ENCODE peak calls at places on chromosomes 1 and 21, in eight cellular contexts. J is mammary epithelial cell; Y is GM23338; A is pancreas; R is heart left ventricle; T is CD8-positive, alpha-beta memory T cell; C is PC-9; D is mesenchymal stem cell. K is an unnamed sample.

GRCh38 chr1:40899230-40899870 is 37.2 kb upstream of the CITED4 start:
- DNase-seq in J (peak; percentile 95), Y (peak; percentile 72), A (peak; percentile 56), R (no peak), T (no peak), C (peak; percentile 96), D (no peak), K (peak; percentile 91)

GRCh38 chr1:7493711-7494110 is 277.4 kb upstream of the VAMP3 start:
- DNase-seq in J (no peak), Y (no peak), A (no peak), R (no peak), T (no peak), C (no peak), D (no peak), K (no peak)

GRCh38 chr21:28737671-28738279 is 254.9 kb downstream of the LTN1 start:
- DNase-seq in J (peak; percentile 30), Y (no peak), A (no peak), R (no peak), T (no peak), C (no peak), D (peak; percentile 14), K (peak; percentile 80)

GRCh38 chr1:28966617-28967016 is 52.2 kb downstream of the EPB41 start:
- DNase-seq in J (no peak), Y (no peak), A (no peak), R (no peak), T (no peak), C (no peak), D (no peak), K (no peak)

GRCh38 chr1:7826363-7826762 is 26.5 kb downstream of the UTS2 start:
- DNase-seq in J (no peak), Y (no peak), A (no peak), R (no peak), T (no peak), C (no peak), D (no peak), K (no peak)

GRCh38 chr1:11684070-11684469 is 3.1 kb upstream of the MAD2L2 start:
- DNase-seq in J (no peak), Y (no peak), A (no peak), R (no peak), T (no peak), C (no peak), D (no peak), K (no peak)

GRCh38 chr1:201191723-201192477 is 1.3 kb downstream of the IGFN1 start:
- DNase-seq in J (peak; percentile 92), Y (no peak), A (no peak), R (no peak), T (no peak), C (peak; percentile 27), D (peak; percentile 82), K (peak; percentile 97)

GRCh38 chr1:156214024-156214748 is 1.4 kb downstream of the PMF1 start:
- DNase-seq in J (peak; percentile 89), Y (no peak), A (no peak), R (no peak), T (no peak), C (peak; percentile 26), D (peak; percentile 70), K (peak; percentile 83)

GRCh38 chr1:202661136-202661845 is 49.0 kb downstream of the SYT2 start:
- DNase-seq in J (no peak), Y (peak; percentile 28), A (no peak), R (no peak), T (no peak), C (no peak), D (no peak), K (peak; percentile 7)

GRCh38 chr1:7529917-7530316 is 241.2 kb upstream of the VAMP3 start:
- DNase-seq in J (no peak), Y (no peak), A (no peak), R (no peak), T (no peak), C (no peak), D (no peak), K (no peak)

GRCh38 chr1:61254629-61255323 is 172.4 kb downstream of the NFIA start:
- DNase-seq in J (peak; percentile 38), Y (no peak), A (peak; percentile 14), R (peak; percentile 76), T (no peak), C (no peak), D (peak; percentile 64), K (peak; percentile 65)

GRCh38 chr1:183989604-183990003 is 47.9 kb downstream of the COLGALT2 start:
- DNase-seq in J (no peak), Y (no peak), A (no peak), R (no peak), T (no peak), C (no peak), D (no peak), K (no peak)

GRCh38 chr1:91814448-91814847 is 71.5 kb downstream of the TGFBR3 start:
- DNase-seq in J (no peak), Y (no peak), A (no peak), R (no peak), T (no peak), C (no peak), D (no peak), K (no peak)

GRCh38 chr1:184974086-184974836 is at the start of gene NIBAN1:
- DNase-seq in J (peak; percentile 56), Y (peak; percentile 85), A (peak; percentile 71), R (peak; percentile 73), T (peak; percentile 75), C (peak; percentile 68), D (peak; percentile 75), K (peak; percentile 50)

GRCh38 chr1:14009576-14009975 is 309.6 kb downstream of the PRDM2 start:
- DNase-seq in J (no peak), Y (no peak), A (no peak), R (no peak), T (no peak), C (no peak), D (no peak), K (no peak)

GRCh38 chr1:1462318-1462966 is 9.1 kb upstream of the ATAD3B start:
- DNase-seq in J (peak; percentile 68), Y (no peak), A (peak; percentile 72), R (peak; percentile 57), T (peak; percentile 26), C (peak; percentile 76), D (no peak), K (peak; percentile 79)

GRCh38 chr1:44842763-44843655 is at the start of gene PTCH2:
- DNase-seq in J (peak; percentile 16), Y (peak; percentile 96), A (peak; percentile 40), R (peak; percentile 77), T (peak; percentile 9), C (no peak), D (peak; percentile 84), K (no peak)

GRCh38 chr1:226798427-226799411 is 59.6 kb upstream of the ITPKB start:
- DNase-seq in J (no peak), Y (no peak), A (no peak), R (peak; percentile 20), T (peak; percentile 63), C (no peak), D (no peak), K (no peak)

GRCh38 chr1:23166854-23167253 is 1.8 kb downstream of the LUZP1 start:
- DNase-seq in J (no peak), Y (no peak), A (no peak), R (no peak), T (no peak), C (no peak), D (no peak), K (no peak)

GRCh38 chr21:44370027-44370735 is 16.8 kb downstream of the TRPM2 start:
- DNase-seq in J (peak; percentile 78), Y (peak; percentile 74), A (no peak), R (peak; percentile 4), T (no peak), C (peak; percentile 12), D (peak; percentile 61), K (peak; percentile 43)

GRCh38 chr21:44372616-44373015 is 19.2 kb downstream of the TRPM2 start:
- DNase-seq in J (no peak), Y (no peak), A (no peak), R (no peak), T (no peak), C (no peak), D (no peak), K (no peak)

GRCh38 chr21:44371596-44371995 is 18.2 kb downstream of the TRPM2 start:
- DNase-seq in J (no peak), Y (no peak), A (no peak), R (no peak), T (no peak), C (no peak), D (no peak), K (no peak)

GRCh38 chr21:44368711-44369446 is 15.5 kb downstream of the TRPM2 start:
- DNase-seq in J (no peak), Y (peak; percentile 73), A (no peak), R (peak; percentile 4), T (no peak), C (no peak), D (no peak), K (no peak)

GRCh38 chr21:44370771-44371410 is 17.5 kb downstream of the TRPM2 start:
- DNase-seq in J (no peak), Y (no peak), A (no peak), R (no peak), T (no peak), C (no peak), D (no peak), K (no peak)
- H3K27me3 ChIP-seq in J (peaks cover 2% of the 10 kb centered on the region), Y (peaks cover 3% of the 10 kb centered on the region), A (peaks cover 10% of the 10 kb centered on the region), R (peaks cover 15% of the 10 kb centered on the region), T (peaks cover 4% of the 10 kb centered on the region), C (peaks cover 70% of the 10 kb centered on the region), D (peaks cover 16% of the 10 kb centered on the region), K (no peaks in the 10 kb centered on the region)

DNA sequence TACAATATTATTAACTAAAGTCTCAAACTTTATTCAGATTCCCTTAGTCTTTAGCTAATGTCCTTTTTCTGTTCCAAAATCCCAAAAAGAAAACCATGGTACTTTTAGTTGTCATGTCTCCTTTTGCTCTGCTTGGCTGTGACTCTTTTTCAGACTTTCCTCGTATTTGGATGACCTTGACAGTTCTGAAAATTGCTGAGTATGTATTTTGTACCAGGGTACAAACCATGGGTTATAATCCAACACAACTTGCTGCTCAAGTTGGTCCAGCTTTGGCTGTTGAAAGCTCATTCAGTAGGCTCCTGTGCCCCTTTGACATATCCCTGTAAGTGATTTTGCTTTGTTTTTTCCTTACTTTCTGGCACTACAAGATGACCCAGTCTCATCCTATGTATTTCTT is 51.7 kb downstream of the PALMD start:
- DNase-seq in J (no peak), Y (no peak), A (no peak), R (no peak), T (no peak), C (no peak), D (no peak), K (no peak)
- H3K27me3 ChIP-seq in J (no peaks in the 10 kb centered on the region), Y (no peaks in the 10 kb centered on the region), A (no peaks in the 10 kb centered on the region), R (no peaks in the 10 kb centered on the region), T (no peaks in the 10 kb centered on the region), C (no peaks in the 10 kb centered on the region), D (no peaks in the 10 kb centered on the region), K (no peaks in the 10 kb centered on the region)

DNA sequence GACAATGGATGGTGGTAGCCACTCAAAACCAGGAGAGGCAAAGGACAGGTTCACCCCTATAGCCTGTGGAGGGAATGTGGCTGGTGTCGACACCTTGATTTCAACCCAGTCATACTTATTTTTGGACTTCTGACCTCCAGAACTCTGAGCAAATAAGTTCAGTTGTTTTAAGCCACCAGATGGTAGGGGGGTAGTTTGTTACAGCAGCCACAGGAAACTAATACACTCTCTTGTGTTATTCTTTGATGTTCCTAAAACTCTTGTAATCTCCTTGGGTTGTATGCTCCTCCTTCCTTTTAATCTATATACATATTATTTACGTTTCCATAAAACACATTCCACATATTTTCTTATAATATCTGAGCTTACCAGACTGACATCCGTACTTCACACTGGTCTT is 65.9 kb downstream of the ZBTB18 start:
- DNase-seq in J (no peak), Y (no peak), A (no peak), R (no peak), T (no peak), C (no peak), D (no peak), K (no peak)
- H3K27me3 ChIP-seq in J (no peaks in the 10 kb centered on the region), Y (no peaks in the 10 kb centered on the region), A (no peaks in the 10 kb centered on the region), R (no peaks in the 10 kb centered on the region), T (no peaks in the 10 kb centered on the region), C (no peaks in the 10 kb centered on the region), D (no peaks in the 10 kb centered on the region), K (no peaks in the 10 kb centered on the region)

GRCh38 chr1:220528679-220529529 is 968 bp downstream of the MARK1 start:
- DNase-seq in J (peak; percentile 36), Y (peak; percentile 64), A (no peak), R (peak; percentile 15), T (no peak), C (no peak), D (no peak), K (peak; percentile 21)
- H3K27me3 ChIP-seq in J (no peaks in the 10 kb centered on the region), Y (peaks cover 5% of the 10 kb centered on the region), A (no peaks in the 10 kb centered on the region), R (no peaks in the 10 kb centered on the region), T (peaks cover 29% of the 10 kb centered on the region), C (no peaks in the 10 kb centered on the region), D (no peaks in the 10 kb centered on the region), K (no peaks in the 10 kb centered on the region)